ENCODE peak calls at places on chromosome 6, in five cellular contexts. One of them, this sample, is unnamed.

GRCh38 chr6:28001751-28002150 is 44.7 kb downstream of the OR2B6 start:
- DNase-seq in mesenchymal stem cell: no peak
- DNase-seq in IMR-90: no peak
- DNase-seq in H9: no peak
- DNase-seq in H1: no peak
- DNase-seq in this sample: no peak

GRCh38 chr6:144190051-144190450 is 39.7 kb downstream of the STX11 start:
- DNase-seq in H1: no peak
- DNase-seq in IMR-90: no peak
- DNase-seq in mesenchymal stem cell: no peak
- DNase-seq in H9: no peak
- DNase-seq in this sample: no peak

GRCh38 chr6:91438570-91438969 is 851.7 kb upstream of the MAP3K7 start:
- DNase-seq in H9: no peak
- DNase-seq in H1: no peak
- DNase-seq in IMR-90: peak
- DNase-seq in mesenchymal stem cell: peak
- DNase-seq in this sample: no peak

GRCh38 chr6:9583946-9584345 is 830.9 kb downstream of the TFAP2A start:
- DNase-seq in H1: no peak
- DNase-seq in H9: no peak
- DNase-seq in mesenchymal stem cell: peak
- DNase-seq in IMR-90: no peak
- DNase-seq in this sample: no peak

GRCh38 chr6:144434308-144434990 is 149.3 kb downstream of the UTRN start:
- DNase-seq in H1: no peak
- DNase-seq in H9: no peak
- DNase-seq in IMR-90: peak
- DNase-seq in mesenchymal stem cell: peak
- DNase-seq in this sample: no peak

GRCh38 chr6:25968769-25969168 is 6.2 kb downstream of the TRIM38 start:
- DNase-seq in H1: no peak
- DNase-seq in IMR-90: peak
- DNase-seq in H9: no peak
- DNase-seq in mesenchymal stem cell: no peak
- DNase-seq in this sample: no peak

GRCh38 chr6:16414205-16414604 is 175.8 kb downstream of the GMPR start:
- DNase-seq in IMR-90: no peak
- DNase-seq in mesenchymal stem cell: no peak
- DNase-seq in H9: no peak
- DNase-seq in H1: no peak
- DNase-seq in this sample: no peak

GRCh38 chr6:53544050-53544499 is 826 bp downstream of the GCLC start:
- DNase-seq in H1: no peak
- DNase-seq in H9: no peak
- DNase-seq in mesenchymal stem cell: peak
- DNase-seq in IMR-90: peak
- DNase-seq in this sample: peak

GRCh38 chr6:16770701-16771569 is 9.7 kb upstream of the ATXN1 start:
- DNase-seq in H1: peak
- DNase-seq in IMR-90: peak
- DNase-seq in mesenchymal stem cell: peak
- DNase-seq in H9: peak
- DNase-seq in this sample: peak

GRCh38 chr6:15511248-15512125 is 151.3 kb downstream of the DTNBP1 start:
- DNase-seq in IMR-90: no peak
- DNase-seq in H1: no peak
- DNase-seq in H9: no peak
- DNase-seq in mesenchymal stem cell: no peak
- DNase-seq in this sample: no peak

GRCh38 chr6:47308674-47309325 is 905 bp downstream of the TNFRSF21 start:
- DNase-seq in mesenchymal stem cell: peak
- DNase-seq in H9: peak
- DNase-seq in H1: peak
- DNase-seq in IMR-90: peak
- DNase-seq in this sample: peak

GRCh38 chr6:169803291-169803811 is 51.9 kb downstream of the ERMARD start:
- DNase-seq in H9: no peak
- DNase-seq in mesenchymal stem cell: no peak
- DNase-seq in H1: peak
- DNase-seq in IMR-90: no peak
- DNase-seq in this sample: no peak

GRCh38 chr6:90314516-90314915 is 17.9 kb upstream of the BACH2 start:
- DNase-seq in H1: no peak
- DNase-seq in IMR-90: no peak
- DNase-seq in H9: no peak
- DNase-seq in mesenchymal stem cell: no peak
- DNase-seq in this sample: no peak

GRCh38 chr6:27149140-27149539 is 98.4 kb upstream of the PRSS16 start:
- DNase-seq in IMR-90: no peak
- DNase-seq in mesenchymal stem cell: no peak
- DNase-seq in H1: no peak
- DNase-seq in H9: no peak
- DNase-seq in this sample: no peak

GRCh38 chr6:16446241-16446640 is 207.9 kb downstream of the GMPR start:
- DNase-seq in H9: no peak
- DNase-seq in mesenchymal stem cell: no peak
- DNase-seq in H1: no peak
- DNase-seq in IMR-90: no peak
- DNase-seq in this sample: no peak

GRCh38 chr6:35449287-35449881 is 2.8 kb upstream of the FANCE start:
- DNase-seq in IMR-90: peak
- DNase-seq in H1: peak
- DNase-seq in mesenchymal stem cell: peak
- DNase-seq in H9: no peak
- DNase-seq in this sample: peak

GRCh38 chr6:54525731-54526130 is 217.5 kb downstream of the TINAG start:
- DNase-seq in mesenchymal stem cell: no peak
- DNase-seq in H1: no peak
- DNase-seq in IMR-90: peak
- DNase-seq in H9: no peak
- DNase-seq in this sample: no peak

GRCh38 chr6:28657756-28658465 is 132.2 kb downstream of the GPX5 start:
- DNase-seq in mesenchymal stem cell: peak
- DNase-seq in IMR-90: peak
- DNase-seq in H9: peak
- DNase-seq in H1: peak
- DNase-seq in this sample: peak

GRCh38 chr6:85449818-85450577 is at the start of gene NT5E:
- DNase-seq in H9: peak
- DNase-seq in mesenchymal stem cell: peak
- DNase-seq in IMR-90: peak
- DNase-seq in H1: peak
- DNase-seq in this sample: peak

GRCh38 chr6:157510329-157511188 is 129.6 kb downstream of the ZDHHC14 start:
- DNase-seq in IMR-90: no peak
- DNase-seq in mesenchymal stem cell: no peak
- DNase-seq in H1: no peak
- DNase-seq in H9: peak
- DNase-seq in this sample: no peak

GRCh38 chr6:135144678-135145508 is 36.2 kb upstream of the MYB start:
- DNase-seq in H1: no peak
- DNase-seq in mesenchymal stem cell: peak
- DNase-seq in H9: no peak
- DNase-seq in IMR-90: peak
- DNase-seq in this sample: no peak

GRCh38 chr6:148890605-148891004 is 143.8 kb downstream of the UST start:
- DNase-seq in H1: no peak
- DNase-seq in H9: no peak
- DNase-seq in mesenchymal stem cell: no peak
- DNase-seq in IMR-90: no peak
- DNase-seq in this sample: no peak

GRCh38 chr6:24974182-24975171 is 38.7 kb upstream of the RIPOR2 start:
- DNase-seq in IMR-90: no peak
- DNase-seq in H1: no peak
- DNase-seq in H9: no peak
- DNase-seq in mesenchymal stem cell: no peak
- DNase-seq in this sample: no peak

GRCh38 chr6:45722876-45723275 is 292.8 kb downstream of the CLIC5 start:
- DNase-seq in mesenchymal stem cell: no peak
- DNase-seq in IMR-90: no peak
- DNase-seq in H9: no peak
- DNase-seq in H1: no peak
- DNase-seq in this sample: no peak

GRCh38 chr6:73923899-73924485 is 228.0 kb downstream of the CD109 start:
- DNase-seq in H1: no peak
- DNase-seq in H9: no peak
- DNase-seq in mesenchymal stem cell: no peak
- DNase-seq in IMR-90: peak
- DNase-seq in this sample: no peak

GRCh38 chr6:34511214-34511922 is 44.8 kb downstream of the SPDEF start:
- DNase-seq in H1: no peak
- DNase-seq in IMR-90: no peak
- DNase-seq in mesenchymal stem cell: no peak
- DNase-seq in H9: no peak
- DNase-seq in this sample: no peak

GRCh38 chr6:36717871-36718540 is 20.4 kb downstream of the RAB44 start:
- DNase-seq in H1: no peak
- DNase-seq in IMR-90: no peak
- DNase-seq in mesenchymal stem cell: no peak
- DNase-seq in H9: no peak
- DNase-seq in this sample: no peak

GRCh38 chr6:155177369-155177961 is 86.3 kb upstream of the CLDN20 start:
- DNase-seq in IMR-90: peak
- DNase-seq in H1: no peak
- DNase-seq in mesenchymal stem cell: peak
- DNase-seq in H9: no peak
- DNase-seq in this sample: peak

GRCh38 chr6:148793721-148794120 is 46.9 kb downstream of the UST start:
- DNase-seq in H9: no peak
- DNase-seq in H1: no peak
- DNase-seq in IMR-90: peak
- DNase-seq in mesenchymal stem cell: no peak
- DNase-seq in this sample: no peak

GRCh38 chr6:150492941-150493340 is 106.7 kb upstream of the PLEKHG1 start:
- DNase-seq in IMR-90: no peak
- DNase-seq in H9: no peak
- DNase-seq in H1: no peak
- DNase-seq in mesenchymal stem cell: no peak
- DNase-seq in this sample: no peak

GRCh38 chr6:27541212-27541931 is 68.5 kb upstream of the ZNF184 start:
- DNase-seq in H1: peak
- DNase-seq in H9: peak
- DNase-seq in IMR-90: peak
- DNase-seq in mesenchymal stem cell: no peak
- DNase-seq in this sample: no peak

GRCh38 chr6:143260857-143261256 is 189.6 kb downstream of the ADAT2 start:
- DNase-seq in H1: no peak
- DNase-seq in IMR-90: peak
- DNase-seq in mesenchymal stem cell: peak
- DNase-seq in H9: no peak
- DNase-seq in this sample: no peak

GRCh38 chr6:43138267-43138666 is 32.8 kb upstream of the SRF start:
- DNase-seq in mesenchymal stem cell: no peak
- DNase-seq in H9: no peak
- DNase-seq in H1: no peak
- DNase-seq in IMR-90: no peak
- DNase-seq in this sample: no peak
- H3K4me2 ChIP-seq in mesenchymal stem cell: no peak
- H3K4me2 ChIP-seq in H9: no peak
- H3K4me2 ChIP-seq in H1: no peak
- H3K4me2 ChIP-seq in IMR-90: no peak
- H3K4me2 ChIP-seq in this sample: no peak

DNA sequence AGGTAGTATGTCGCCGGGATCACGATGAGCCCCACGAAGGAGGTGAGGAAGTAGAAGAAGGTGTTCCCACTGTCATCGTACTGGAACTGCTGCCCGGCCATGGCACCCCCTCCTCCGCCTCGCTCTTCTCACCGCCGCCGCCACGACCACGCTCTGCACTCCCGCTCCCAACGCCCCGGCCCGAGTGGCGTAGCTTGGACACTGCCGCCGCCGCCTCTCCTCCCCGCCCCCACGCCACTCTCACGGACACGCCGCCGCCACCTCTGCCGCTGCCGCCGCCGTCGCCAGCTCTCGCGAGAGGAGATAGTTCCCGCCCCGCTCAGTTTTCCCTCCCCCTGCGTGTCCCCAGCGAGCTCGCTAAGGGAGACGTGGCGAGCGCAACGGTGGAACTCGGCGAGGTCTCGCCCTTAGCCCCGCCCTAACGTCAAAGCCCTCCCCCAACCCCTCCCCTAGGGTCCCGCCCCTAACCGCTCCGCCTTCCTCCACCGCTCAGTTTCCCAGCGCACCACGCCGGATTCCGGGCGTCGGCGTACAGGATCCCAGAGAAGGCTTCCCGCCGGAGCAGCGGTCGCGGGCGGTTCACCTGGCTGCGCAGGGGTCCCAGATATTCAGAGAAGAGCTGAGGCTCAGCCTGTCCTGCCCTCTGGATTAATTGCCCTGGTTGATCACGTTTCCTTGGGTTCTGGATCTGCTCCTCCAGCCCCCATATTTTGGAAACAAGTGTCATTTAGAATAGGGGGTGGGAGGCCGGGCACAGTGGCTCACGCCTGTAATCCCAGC is at the start of gene SEC63:
- DNase-seq in mesenchymal stem cell: peak
- DNase-seq in IMR-90: peak
- DNase-seq in H9: peak
- DNase-seq in H1: peak
- DNase-seq in this sample: peak
- H2BK120ac ChIP-seq in mesenchymal stem cell: peak
- H2BK120ac ChIP-seq in IMR-90: peak
- H2BK120ac ChIP-seq in H9: no peak
- H2BK120ac ChIP-seq in H1: no peak
- H2BK120ac ChIP-seq in this sample: no peak

GRCh38 chr6:129959358-129959930 is 58.9 kb upstream of the L3MBTL3 start:
- DNase-seq in IMR-90: no peak
- DNase-seq in H1: no peak
- DNase-seq in mesenchymal stem cell: no peak
- DNase-seq in H9: no peak
- DNase-seq in this sample: no peak
- H3K14ac ChIP-seq in IMR-90: no peak
- H3K14ac ChIP-seq in H1: no peak
- H3K14ac ChIP-seq in mesenchymal stem cell: peak
- H3K14ac ChIP-seq in H9: peak
- H3K14ac ChIP-seq in this sample: peak

GRCh38 chr6:38518511-38519304 is 121.0 kb downstream of the BTBD9 start:
- DNase-seq in mesenchymal stem cell: no peak
- DNase-seq in H1: no peak
- DNase-seq in IMR-90: no peak
- DNase-seq in H9: no peak
- DNase-seq in this sample: no peak
- H3K4me2 ChIP-seq in mesenchymal stem cell: no peak
- H3K4me2 ChIP-seq in H1: no peak
- H3K4me2 ChIP-seq in IMR-90: no peak
- H3K4me2 ChIP-seq in H9: no peak
- H3K4me2 ChIP-seq in this sample: no peak

This sample was measured in neuronal stem cell.